ENCODE peak calls at places on chromosomes 6 and 20, in eight cellular contexts. H is midbrain, J is A172, Z is myocyte, G is iris pigment epithelial cell, R is EL, D is brain microvascular endothelial cell, I is amniotic epithelial cell. P is an unnamed sample.

GRCh38 chr20:4813839-4814695 is 92.4 kb downstream of the PRND start:
- DNase-seq in H (no peak), J (peak), Z (no peak), G (no peak), R (no peak), D (no peak), I (no peak), P (no peak)

GRCh38 chr6:115396112-115396906 is 664.4 kb downstream of the FRK start:
- DNase-seq in H (no peak), J (no peak), Z (peak), G (no peak), R (no peak), D (no peak), I (no peak), P (no peak)

GRCh38 chr20:15708984-15709598 is 864.2 kb downstream of the KIF16B start:
- DNase-seq in H (no peak), J (peak), Z (no peak), G (no peak), R (no peak), D (no peak), I (peak), P (peak)

GRCh38 chr6:90421656-90422055 is 125.0 kb upstream of the BACH2 start:
- DNase-seq in H (no peak), J (no peak), Z (no peak), G (no peak), R (no peak), D (no peak), I (no peak), P (no peak)

GRCh38 chr6:42374027-42374669 is 77.6 kb downstream of the TRERF1 start:
- DNase-seq in H (no peak), J (no peak), Z (peak), G (no peak), R (no peak), D (no peak), I (no peak), P (no peak)

GRCh38 chr20:10349118-10349517 is 84.9 kb downstream of the MKKS start:
- DNase-seq in H (no peak), J (no peak), Z (no peak), G (no peak), R (no peak), D (no peak), I (no peak), P (no peak)

GRCh38 chr20:5480824-5481600 is 164.3 kb upstream of the PROKR2 start:
- DNase-seq in H (no peak), J (no peak), Z (peak), G (peak), R (no peak), D (no peak), I (no peak), P (no peak)

GRCh38 chr20:46446851-46447250 is 40.4 kb upstream of the ELMO2 start:
- DNase-seq in H (no peak), J (no peak), Z (no peak), G (no peak), R (no peak), D (no peak), I (no peak), P (no peak)

GRCh38 chr20:41086402-41087324 is 50.7 kb upstream of the PLCG1 start:
- DNase-seq in H (no peak), J (no peak), Z (no peak), G (no peak), R (no peak), D (no peak), I (peak), P (no peak)

GRCh38 chr6:19879663-19880062 is 42.5 kb downstream of the ID4 start:
- DNase-seq in H (no peak), J (no peak), Z (peak), G (peak), R (no peak), D (no peak), I (no peak), P (no peak)

GRCh38 chr6:106254636-106255035 is 70.9 kb downstream of the ATG5 start:
- DNase-seq in H (no peak), J (no peak), Z (no peak), G (peak), R (peak), D (peak), I (peak), P (peak)

GRCh38 chr20:9457055-9457454 is 57.3 kb upstream of the LAMP5 start:
- DNase-seq in H (no peak), J (no peak), Z (no peak), G (no peak), R (no peak), D (no peak), I (no peak), P (no peak)

GRCh38 chr6:51915098-51915497 is 172.3 kb downstream of the PKHD1 start:
- DNase-seq in H (no peak), J (no peak), Z (no peak), G (no peak), R (no peak), D (no peak), I (no peak), P (no peak)

GRCh38 chr20:62711703-62712101 is 3.1 kb downstream of the NTSR1 start:
- DNase-seq in H (no peak), J (no peak), Z (no peak), G (no peak), R (no peak), D (no peak), I (no peak), P (no peak)

GRCh38 chr20:50296450-50297375 is 106.1 kb downstream of the CEBPB start:
- DNase-seq in H (no peak), J (no peak), Z (no peak), G (no peak), R (no peak), D (no peak), I (no peak), P (peak)

GRCh38 chr6:37624121-37624520 is 73.6 kb downstream of the MDGA1 start:
- DNase-seq in H (no peak), J (peak), Z (no peak), G (no peak), R (peak), D (no peak), I (no peak), P (no peak)

GRCh38 chr6:61649845-61650244 is 636.2 kb downstream of the KHDRBS2 start:
- DNase-seq in H (no peak), J (no peak), Z (no peak), G (no peak), R (no peak), D (no peak), I (no peak), P (no peak)

GRCh38 chr6:169956580-169956979 is 205.2 kb downstream of the ERMARD start:
- DNase-seq in H (no peak), J (no peak), Z (no peak), G (no peak), R (no peak), D (no peak), I (no peak), P (no peak)

GRCh38 chr6:22231616-22232015 is 65.2 kb downstream of the PRL start:
- DNase-seq in H (no peak), J (peak), Z (peak), G (no peak), R (peak), D (peak), I (no peak), P (no peak)

P was measured in fibroblast of mammary gland.